ENCODE peak calls at places on chromosome 7, in five cellular contexts. One of them, this sample, is unnamed.

GRCh38 chr7:116180302-116180701 is 30.0 kb upstream of the TES start:
- DNase-seq in activated CD8-positive, alpha-beta memory T cell treated with anti-CD3 and anti-CD28 coated beads, Interleukin-2, amount 10 ng/mL, durations not matched to agents 7 days and 5 days: no peak
- DNase-seq in activated CD8-positive, alpha-beta T cell treated with anti-CD3 and anti-CD28 coated beads for 36 hours: peak
- DNase-seq in erythroblast: peak
- DNase-seq in body of pancreas: peak
- DNase-seq in this sample: peak

GRCh38 chr7:43647772-43648643 is 65.1 kb downstream of the STK17A start:
- DNase-seq in activated CD8-positive, alpha-beta memory T cell treated with anti-CD3 and anti-CD28 coated beads, Interleukin-2, amount 10 ng/mL, durations not matched to agents 7 days and 5 days: peak
- DNase-seq in activated CD8-positive, alpha-beta T cell treated with anti-CD3 and anti-CD28 coated beads for 36 hours: peak
- DNase-seq in erythroblast: peak
- DNase-seq in body of pancreas: peak
- DNase-seq in this sample: peak

GRCh38 chr7:18437086-18437485 is 58.5 kb upstream of the HDAC9 start:
- DNase-seq in activated CD8-positive, alpha-beta memory T cell treated with anti-CD3 and anti-CD28 coated beads, Interleukin-2, amount 10 ng/mL, durations not matched to agents 7 days and 5 days: no peak
- DNase-seq in activated CD8-positive, alpha-beta T cell treated with anti-CD3 and anti-CD28 coated beads for 36 hours: no peak
- DNase-seq in erythroblast: no peak
- DNase-seq in body of pancreas: no peak
- DNase-seq in this sample: no peak

GRCh38 chr7:50973814-50974213 is 191.1 kb upstream of the GRB10 start:
- DNase-seq in activated CD8-positive, alpha-beta memory T cell treated with anti-CD3 and anti-CD28 coated beads, Interleukin-2, amount 10 ng/mL, durations not matched to agents 7 days and 5 days: no peak
- DNase-seq in activated CD8-positive, alpha-beta T cell treated with anti-CD3 and anti-CD28 coated beads for 36 hours: no peak
- DNase-seq in erythroblast: no peak
- DNase-seq in body of pancreas: no peak
- DNase-seq in this sample: no peak

GRCh38 chr7:78770422-78771410 is 682.8 kb downstream of the MAGI2 start:
- DNase-seq in activated CD8-positive, alpha-beta memory T cell treated with anti-CD3 and anti-CD28 coated beads, Interleukin-2, amount 10 ng/mL, durations not matched to agents 7 days and 5 days: no peak
- DNase-seq in activated CD8-positive, alpha-beta T cell treated with anti-CD3 and anti-CD28 coated beads for 36 hours: no peak
- DNase-seq in erythroblast: no peak
- DNase-seq in body of pancreas: peak
- DNase-seq in this sample: no peak

GRCh38 chr7:18053177-18053928 is 25.7 kb upstream of the PRPS1L1 start:
- DNase-seq in activated CD8-positive, alpha-beta memory T cell treated with anti-CD3 and anti-CD28 coated beads, Interleukin-2, amount 10 ng/mL, durations not matched to agents 7 days and 5 days: no peak
- DNase-seq in activated CD8-positive, alpha-beta T cell treated with anti-CD3 and anti-CD28 coated beads for 36 hours: no peak
- DNase-seq in erythroblast: no peak
- DNase-seq in body of pancreas: no peak
- DNase-seq in this sample: no peak

GRCh38 chr7:38215734-38216670 is 38.0 kb downstream of the STARD3NL start:
- DNase-seq in activated CD8-positive, alpha-beta memory T cell treated with anti-CD3 and anti-CD28 coated beads, Interleukin-2, amount 10 ng/mL, durations not matched to agents 7 days and 5 days: peak
- DNase-seq in activated CD8-positive, alpha-beta T cell treated with anti-CD3 and anti-CD28 coated beads for 36 hours: peak
- DNase-seq in erythroblast: peak
- DNase-seq in body of pancreas: peak
- DNase-seq in this sample: peak

GRCh38 chr7:23742051-23742450 is 32.0 kb downstream of the STK31 start:
- DNase-seq in activated CD8-positive, alpha-beta memory T cell treated with anti-CD3 and anti-CD28 coated beads, Interleukin-2, amount 10 ng/mL, durations not matched to agents 7 days and 5 days: no peak
- DNase-seq in activated CD8-positive, alpha-beta T cell treated with anti-CD3 and anti-CD28 coated beads for 36 hours: no peak
- DNase-seq in erythroblast: no peak
- DNase-seq in body of pancreas: no peak
- DNase-seq in this sample: no peak

GRCh38 chr7:106110885-106111670 is 1.0 kb downstream of the SYPL1 start:
- DNase-seq in activated CD8-positive, alpha-beta memory T cell treated with anti-CD3 and anti-CD28 coated beads, Interleukin-2, amount 10 ng/mL, durations not matched to agents 7 days and 5 days: no peak
- DNase-seq in activated CD8-positive, alpha-beta T cell treated with anti-CD3 and anti-CD28 coated beads for 36 hours: no peak
- DNase-seq in erythroblast: no peak
- DNase-seq in body of pancreas: no peak
- DNase-seq in this sample: no peak

GRCh38 chr7:102849079-102849478 is 63.7 kb upstream of the LRRC17 start:
- DNase-seq in activated CD8-positive, alpha-beta memory T cell treated with anti-CD3 and anti-CD28 coated beads, Interleukin-2, amount 10 ng/mL, durations not matched to agents 7 days and 5 days: no peak
- DNase-seq in activated CD8-positive, alpha-beta T cell treated with anti-CD3 and anti-CD28 coated beads for 36 hours: no peak
- DNase-seq in erythroblast: no peak
- DNase-seq in body of pancreas: no peak
- DNase-seq in this sample: no peak

GRCh38 chr7:87398441-87398840 is 53.0 kb downstream of the CROT start:
- DNase-seq in activated CD8-positive, alpha-beta memory T cell treated with anti-CD3 and anti-CD28 coated beads, Interleukin-2, amount 10 ng/mL, durations not matched to agents 7 days and 5 days: no peak
- DNase-seq in activated CD8-positive, alpha-beta T cell treated with anti-CD3 and anti-CD28 coated beads for 36 hours: no peak
- DNase-seq in erythroblast: no peak
- DNase-seq in body of pancreas: no peak
- DNase-seq in this sample: no peak

This sample was measured in activated CD4-positive, alpha-beta memory T cell treated with anti-CD3 and anti-CD28 coated beads for 36 hours.